ENCODE peak calls at places on chromosomes 7 and 10, in four cellular contexts. U is KBM-7, I is HTR-8/SVneo, R is EH. H is an unnamed sample.

GRCh38 chr7:2512179-2512644 is 7.4 kb upstream of the LFNG start:
- DNase-seq in R (no peak), U (no peak), I (no peak), H (no peak)

GRCh38 chr10:105239311-105240215 is 598.5 kb downstream of the SORCS3 start:
- DNase-seq in I (no peak), R (no peak), U (no peak), H (no peak)

GRCh38 chr10:126917375-126917774 is 12.1 kb downstream of the DOCK1 start:
- DNase-seq in R (no peak), U (no peak), I (no peak), H (no peak)

GRCh38 chr7:128906001-128906765 is 4.3 kb downstream of the KCP start:
- DNase-seq in U (no peak), I (no peak), R (no peak), H (peak)

GRCh38 chr10:132891994-132892393 is 50.4 kb downstream of the CFAP46 start:
- DNase-seq in I (no peak), R (peak), U (no peak), H (no peak)

GRCh38 chr7:28419717-28420116 is 7.4 kb downstream of the CREB5 start:
- DNase-seq in U (no peak), R (peak), I (no peak), H (no peak)

GRCh38 chr7:117227091-117227490 is 95.8 kb downstream of the WNT2 start:
- DNase-seq in R (no peak), I (no peak), U (no peak), H (peak)

GRCh38 chr10:62278461-62278910 is 9.8 kb upstream of the RTKN2 start:
- DNase-seq in U (no peak), I (peak), R (peak), H (no peak)

GRCh38 chr7:40879941-40880558 is 745.2 kb downstream of the SUGCT start:
- DNase-seq in U (no peak), R (peak), I (no peak), H (no peak)

GRCh38 chr7:99740573-99741437 is 5.8 kb upstream of the CYP3A7 start:
- DNase-seq in U (no peak), R (peak), I (no peak), H (peak)

GRCh38 chr10:364267-364775 is 229.1 kb downstream of the ZMYND11 start:
- DNase-seq in R (no peak), U (no peak), I (no peak), H (no peak)

GRCh38 chr10:129627442-129627841 is 160.4 kb downstream of the MGMT start:
- DNase-seq in R (no peak), I (no peak), U (no peak), H (no peak)

GRCh38 chr7:121069346-121070100 is 81.0 kb downstream of the CPED1 start:
- DNase-seq in U (no peak), R (peak), I (no peak), H (no peak)

GRCh38 chr10:24390746-24391145 is 181.8 kb downstream of the KIAA1217 start:
- DNase-seq in R (no peak), I (no peak), U (no peak), H (no peak)

GRCh38 chr7:111853231-111853990 is 291.1 kb upstream of the IMMP2L start:
- DNase-seq in R (peak), I (no peak), U (peak), H (peak)

GRCh38 chr10:34687434-34688205 is 127.5 kb downstream of the PARD3 start:
- DNase-seq in R (peak), I (no peak), U (no peak), H (no peak)

GRCh38 chr10:6136215-6137201 is 47.7 kb downstream of the RBM17 start:
- DNase-seq in R (peak), I (no peak), U (no peak), H (no peak)

GRCh38 chr7:34739651-34740300 is 81.8 kb downstream of the NPSR1 start:
- DNase-seq in I (no peak), U (no peak), R (no peak), H (no peak)

GRCh38 chr10:72733989-72734388 is 42.0 kb downstream of the MCU start:
- DNase-seq in R (no peak), U (no peak), I (no peak), H (no peak)

GRCh38 chr7:152709307-152710133 is 33.6 kb upstream of the XRCC2 start:
- DNase-seq in U (no peak), I (no peak), R (peak), H (peak)

GRCh38 chr10:113965077-113965476 is 78.6 kb upstream of the ADRB1 start:
- DNase-seq in I (no peak), R (no peak), U (peak), H (peak)

GRCh38 chr7:26419198-26419597 is 127.5 kb downstream of the SNX10 start:
- DNase-seq in R (no peak), I (no peak), U (no peak), H (no peak)

GRCh38 chr7:130141161-130141857 is 63.9 kb downstream of the TMEM209 start:
- DNase-seq in R (peak), U (no peak), I (no peak), H (no peak)

GRCh38 chr10:47374611-47375536 is 9.2 kb downstream of the ZNF488 start:
- DNase-seq in R (peak), U (no peak), I (no peak), H (no peak)

GRCh38 chr10:106819490-106819889 is 345.0 kb downstream of the SORCS1 start:
- DNase-seq in I (no peak), R (no peak), U (peak), H (peak)

GRCh38 chr10:79344502-79345195 is 2.6 kb upstream of the PPIF start:
- DNase-seq in I (no peak), R (no peak), U (no peak), H (no peak)

GRCh38 chr10:8316284-8316683 is 261.8 kb downstream of the GATA3 start:
- DNase-seq in I (no peak), R (no peak), U (no peak), H (no peak)

GRCh38 chr10:18402766-18403346 is 248.5 kb downstream of the NSUN6 start:
- DNase-seq in I (no peak), R (no peak), U (no peak), H (no peak)

GRCh38 chr10:68043030-68043429 is 32.1 kb downstream of the HERC4 start:
- DNase-seq in R (peak), U (no peak), I (no peak), H (no peak)

GRCh38 chr10:3225589-3225988 is 53.0 kb upstream of the PITRM1 start:
- DNase-seq in R (peak), I (no peak), U (no peak), H (no peak)

GRCh38 chr10:105800626-105801025 is 1159.5 kb downstream of the SORCS3 start:
- DNase-seq in I (no peak), U (no peak), R (no peak), H (no peak)

GRCh38 chr10:74542077-74542476 is 284.3 kb upstream of the KAT6B start:
- DNase-seq in U (no peak), I (peak), R (peak), H (no peak)

GRCh38 chr7:6175642-6176041 is 96.8 kb downstream of the CYTH3 start:
- DNase-seq in I (no peak), U (peak), R (peak), H (no peak)

GRCh38 chr7:148481965-148482626 is 108.5 kb upstream of the C7orf33 start:
- DNase-seq in U (no peak), R (no peak), I (no peak), H (no peak)

GRCh38 chr10:14750900-14751575 is 23.7 kb downstream of the FAM107B start:
- DNase-seq in R (no peak), U (no peak), I (no peak), H (no peak)

GRCh38 chr7:30896041-30896440 is 15.6 kb upstream of the AQP1 start:
- DNase-seq in U (no peak), I (no peak), R (no peak), H (no peak)

GRCh38 chr7:464712-465461 is 54.8 kb downstream of the PDGFA start:
- DNase-seq in U (no peak), R (peak), I (no peak), H (no peak)

H was measured in OCI-M1.